ENCODE peak calls at places on chromosomes 1 and 21, in eight cellular contexts. X is heart left ventricle; Z is cardiac muscle cell; D is mucosa of descending colon; K is SK-N-SH; R is sigmoid colon; P is AG10803; N is CD4-positive, alpha-beta T cell. F is an unnamed sample.

GRCh38 chr21:41808094-41808493 is 41.2 kb upstream of the RIPK4 start:
- DNase-seq in X (no peak), Z (no peak), D (no peak), K (no peak), R (no peak), P (no peak), N (no peak), F (no peak)

GRCh38 chr1:235720544-235720943 is 71.0 kb upstream of the GNG4 start:
- DNase-seq in X (no peak), Z (no peak), D (no peak), K (no peak), R (no peak), P (no peak), N (no peak), F (no peak)

GRCh38 chr1:41823453-41823852 is 95.3 kb downstream of the HIVEP3 start:
- DNase-seq in X (no peak), Z (peak), D (no peak), K (no peak), R (no peak), P (peak), N (no peak), F (peak)

GRCh38 chr1:68959631-68960030 is 462.7 kb upstream of the DEPDC1 start:
- DNase-seq in X (no peak), Z (no peak), D (no peak), K (no peak), R (no peak), P (no peak), N (no peak), F (no peak)

GRCh38 chr21:42120056-42120903 is 49.2 kb downstream of the UMODL1 start:
- DNase-seq in X (peak), Z (no peak), D (no peak), K (no peak), R (no peak), P (no peak), N (no peak), F (no peak)

GRCh38 chr1:72322910-72323309 is 40.6 kb upstream of the NEGR1 start:
- DNase-seq in X (no peak), Z (no peak), D (no peak), K (no peak), R (no peak), P (no peak), N (no peak), F (no peak)

GRCh38 chr21:45589686-45590245 is 47.5 kb upstream of the SLC19A1 start:
- DNase-seq in X (no peak), Z (no peak), D (no peak), K (no peak), R (peak), P (no peak), N (no peak), F (no peak)

GRCh38 chr1:179079113-179079761 is 2.6 kb upstream of the TOR3A start:
- DNase-seq in X (no peak), Z (peak), D (peak), K (peak), R (peak), P (peak), N (peak), F (peak)

GRCh38 chr1:197268012-197268411 is at the start of gene CRB1:
- DNase-seq in X (no peak), Z (peak), D (no peak), K (peak), R (no peak), P (peak), N (no peak), F (peak)

GRCh38 chr1:154221815-154222081 is 993 bp downstream of the UBAP2L start:
- DNase-seq in X (no peak), Z (peak), D (no peak), K (no peak), R (no peak), P (peak), N (no peak), F (no peak)

GRCh38 chr1:153728305-153729066 is 636 bp downstream of the INTS3 start:
- DNase-seq in X (peak), Z (peak), D (peak), K (peak), R (peak), P (peak), N (peak), F (peak)

GRCh38 chr1:164308101-164308500 is 250.9 kb upstream of the PBX1 start:
- DNase-seq in X (no peak), Z (no peak), D (no peak), K (no peak), R (no peak), P (peak), N (no peak), F (no peak)

GRCh38 chr1:145785481-145785880 is 38.4 kb downstream of the RNF115 start:
- DNase-seq in X (no peak), Z (no peak), D (no peak), K (no peak), R (no peak), P (no peak), N (no peak), F (no peak)

GRCh38 chr1:160789702-160790611 is 6.0 kb upstream of the LY9 start:
- DNase-seq in X (no peak), Z (no peak), D (peak), K (no peak), R (no peak), P (no peak), N (no peak), F (no peak)

GRCh38 chr1:223712856-223713494 is 636 bp downstream of the CAPN2 start:
- DNase-seq in X (peak), Z (no peak), D (peak), K (no peak), R (peak), P (no peak), N (peak), F (peak)

GRCh38 chr1:117275055-117275454 is 64.3 kb upstream of the VTCN1 start:
- DNase-seq in X (no peak), Z (peak), D (no peak), K (no peak), R (no peak), P (no peak), N (no peak), F (no peak)

GRCh38 chr1:167409183-167409582 is 109.1 kb downstream of the CD247 start:
- DNase-seq in X (no peak), Z (no peak), D (peak), K (no peak), R (no peak), P (no peak), N (no peak), F (no peak)
- TF ChIP-seq CTCF in X (no peak), Z (no peak), D (no peak), K (peak), R (no peak), P (no peak), N (no peak), F (no peak)

GRCh38 chr1:94236630-94237290 is 624 bp downstream of the ARHGAP29 start:
- DNase-seq in X (no peak), Z (peak), D (peak), K (no peak), R (peak), P (peak), N (no peak), F (no peak)
- TF ChIP-seq CTCF in X (no peak), Z (peak), D (no peak), K (peak), R (no peak), P (peak), N (no peak), F (no peak)

GRCh38 chr1:166902279-166902678 is 26.2 kb upstream of the TADA1 start:
- DNase-seq in X (no peak), Z (peak), D (no peak), K (no peak), R (no peak), P (peak), N (no peak), F (no peak)
- TF ChIP-seq CTCF in X (no peak), Z (no peak), D (no peak), K (no peak), R (no peak), P (no peak), N (no peak), F (no peak)

GRCh38 chr1:54289061-54289938 is 89.3 kb downstream of the MRPL37 start:
- DNase-seq in X (no peak), Z (no peak), D (no peak), K (no peak), R (no peak), P (peak), N (no peak), F (no peak)

GRCh38 chr1:54285815-54286214 is 85.8 kb downstream of the MRPL37 start:
- DNase-seq in X (no peak), Z (no peak), D (no peak), K (no peak), R (no peak), P (no peak), N (no peak), F (no peak)

GRCh38 chr1:54289939-54290233 is 89.9 kb downstream of the MRPL37 start:
- DNase-seq in X (no peak), Z (no peak), D (no peak), K (no peak), R (no peak), P (no peak), N (no peak), F (no peak)

GRCh38 chr1:54287176-54287650 is 87.2 kb downstream of the MRPL37 start:
- DNase-seq in X (peak), Z (peak), D (peak), K (peak), R (peak), P (peak), N (peak), F (peak)

GRCh38 chr1:54287821-54288220 is 87.9 kb downstream of the MRPL37 start:
- DNase-seq in X (no peak), Z (peak), D (no peak), K (no peak), R (peak), P (peak), N (no peak), F (no peak)
- TF ChIP-seq CTCF in X (no peak), Z (no peak), D (no peak), K (no peak), R (no peak), P (no peak), N (no peak), F (no peak)

GRCh38 chr1:79197421-79197820 is 190.9 kb upstream of the ADGRL4 start:
- DNase-seq in X (no peak), Z (peak), D (no peak), K (peak), R (no peak), P (peak), N (no peak), F (no peak)
- TF ChIP-seq CTCF in X (peak), Z (peak), D (no peak), K (peak), R (no peak), P (peak), N (no peak), F (peak)

GRCh38 chr1:40630488-40631223 is 34.8 kb downstream of the RIMS3 start:
- DNase-seq in X (no peak), Z (peak), D (no peak), K (peak), R (no peak), P (peak), N (no peak), F (peak)
- TF ChIP-seq CTCF in X (peak), Z (peak), D (no peak), K (peak), R (no peak), P (peak), N (no peak), F (peak)

GRCh38 chr21:43195131-43196021 is 26.6 kb downstream of the CRYAA start:
- DNase-seq in X (peak), Z (peak), D (no peak), K (peak), R (peak), P (no peak), N (no peak), F (peak)
- TF ChIP-seq CTCF in X (no peak), Z (no peak), D (no peak), K (no peak), R (no peak), P (no peak), N (no peak), F (no peak)

GRCh38 chr1:181818459-181818858 is 243.1 kb downstream of the ZNF648 start:
- DNase-seq in X (no peak), Z (no peak), D (no peak), K (no peak), R (no peak), P (no peak), N (no peak), F (no peak)
- TF ChIP-seq CTCF in X (no peak), Z (no peak), D (no peak), K (no peak), R (no peak), P (no peak), N (no peak), F (no peak)

DNA sequence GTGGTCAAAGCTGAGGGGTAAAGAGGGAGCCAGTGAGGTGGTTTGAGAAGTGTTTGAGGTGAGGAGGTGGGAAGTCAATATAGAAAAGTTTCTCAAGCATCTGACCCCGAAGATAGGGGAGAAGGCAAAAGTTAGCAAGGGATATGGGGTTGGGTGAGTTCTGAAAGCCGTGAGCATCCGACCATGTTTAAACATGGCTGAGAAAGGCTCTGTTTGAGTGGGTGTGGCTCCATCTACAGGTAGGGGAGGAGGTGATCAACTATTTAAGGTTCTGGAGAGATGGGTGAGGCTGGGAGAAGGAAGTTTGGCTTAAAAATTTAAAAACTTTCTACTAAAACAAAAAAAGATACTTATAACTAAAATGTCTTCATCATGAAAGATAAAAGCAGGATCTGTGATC is 273.8 kb downstream of the KCNJ6 start:
- DNase-seq in X (no peak), Z (no peak), D (peak), K (no peak), R (no peak), P (no peak), N (peak), F (no peak)
- TF ChIP-seq CTCF in X (no peak), Z (no peak), D (no peak), K (peak), R (no peak), P (no peak), N (peak), F (peak)

GRCh38 chr21:46661211-46661625 is 25.7 kb downstream of the PRMT2 start:
- DNase-seq in X (peak), Z (peak), D (peak), K (peak), R (peak), P (peak), N (peak), F (peak)
- TF ChIP-seq CTCF in X (peak), Z (peak), D (no peak), K (peak), R (peak), P (peak), N (peak), F (peak)